ENCODE peak calls at places on chromosomes 13 and 19, in seven cellular contexts. S is HepG2, K is SK-N-SH, Q is HCT116, M is K562, R is H1, T is GM12878. J is an unnamed sample.

GRCh38 chr19:49983645-49984229 is 22.8 kb upstream of the SIGLEC11 start:
- DNase-seq in T (peak; percentile 19), R (no peak), M (peak; percentile 83), K (peak; percentile 79), S (peak; percentile 58), Q (peak; percentile 26), J (peak; percentile 60)

GRCh38 chr19:1384478-1385110 is 887 bp downstream of the NDUFS7 start:
- DNase-seq in Q (no peak), K (no peak), R (no peak), M (peak; percentile 33), T (no peak), S (no peak), J (no peak)

GRCh38 chr19:43534811-43535761 is 2.1 kb downstream of the ZNF575 start:
- DNase-seq in Q (no peak), M (peak; percentile 54), K (peak; percentile 60), T (no peak), R (peak; percentile 76), S (peak; percentile 35), J (peak; percentile 31)

GRCh38 chr19:10256551-10256950 is 4.5 kb downstream of the MRPL4 start:
- DNase-seq in T (no peak), Q (no peak), S (no peak), M (no peak), R (no peak), K (no peak), J (no peak)

GRCh38 chr13:37681295-37682032 is 82.9 kb upstream of the POSTN start:
- DNase-seq in S (no peak), M (no peak), R (no peak), K (no peak), Q (no peak), T (no peak), J (no peak)

GRCh38 chr13:92948034-92948433 is 278.6 kb upstream of the GPC6 start:
- DNase-seq in R (no peak), M (no peak), Q (no peak), T (no peak), K (no peak), S (no peak), J (no peak)

GRCh38 chr13:29507356-29507755 is 88.1 kb downstream of the SLC7A1 start:
- DNase-seq in R (no peak), T (no peak), S (no peak), K (no peak), M (no peak), Q (no peak), J (no peak)

GRCh38 chr13:110705826-110706569 is at the start of gene CARS2:
- DNase-seq in Q (peak; percentile 94), S (peak; percentile 94), K (peak; percentile 96), M (peak; percentile 96), R (peak; percentile 91), T (peak; percentile 80), J (peak; percentile 85)

GRCh38 chr19:46902402-46902766 is 41.6 kb downstream of the ARHGAP35 start:
- DNase-seq in S (no peak), R (no peak), Q (peak; percentile 71), T (no peak), K (no peak), M (no peak), J (peak; percentile 23)

GRCh38 chr19:46900341-46900740 is 39.5 kb downstream of the ARHGAP35 start:
- DNase-seq in Q (no peak), M (no peak), K (no peak), S (no peak), T (no peak), R (no peak), J (no peak)

GRCh38 chr19:46904114-46905060 is 43.6 kb downstream of the ARHGAP35 start:
- DNase-seq in K (peak; percentile 42), T (no peak), R (no peak), S (no peak), M (no peak), Q (no peak), J (no peak)

GRCh38 chr19:46903458-46903857 is 42.7 kb downstream of the ARHGAP35 start:
- DNase-seq in R (no peak), Q (no peak), M (no peak), S (no peak), T (no peak), K (no peak), J (peak; percentile 65)

GRCh38 chr19:46901701-46902401 is 41.1 kb downstream of the ARHGAP35 start:
- DNase-seq in M (no peak), K (no peak), Q (no peak), R (no peak), T (no peak), S (no peak), J (no peak)
- TF ChIP-seq JUND in M (no peak), K (no peak), Q (no peak), R (no peak), T (no peak), S (no peak), J (peak; percentile 64)

GRCh38 chr19:13430790-13431582 is 75.3 kb downstream of the CACNA1A start:
- DNase-seq in T (no peak), S (peak; percentile 33), R (no peak), Q (peak; percentile 51), M (peak; percentile 76), K (peak; percentile 39), J (peak; percentile 57)
- TF ChIP-seq JUND in T (no peak), S (no peak), R (no peak), Q (no peak), M (peak; percentile 21), K (no peak), J (no peak)

GRCh38 chr13:109314101-109314500 is 472.3 kb downstream of the IRS2 start:
- DNase-seq in R (no peak), T (no peak), Q (no peak), M (no peak), K (no peak), S (no peak), J (no peak)

GRCh38 chr13:109307027-109307426 is 479.4 kb downstream of the IRS2 start:
- DNase-seq in S (no peak), Q (no peak), M (no peak), T (no peak), K (no peak), R (no peak), J (no peak)

GRCh38 chr13:109315481-109315880 is 470.9 kb downstream of the IRS2 start:
- DNase-seq in R (no peak), S (no peak), K (no peak), T (no peak), Q (no peak), M (no peak), J (no peak)

GRCh38 chr13:109312399-109312798 is 474.0 kb downstream of the IRS2 start:
- DNase-seq in K (no peak), T (no peak), M (no peak), Q (no peak), S (no peak), R (no peak), J (no peak)

DNA sequence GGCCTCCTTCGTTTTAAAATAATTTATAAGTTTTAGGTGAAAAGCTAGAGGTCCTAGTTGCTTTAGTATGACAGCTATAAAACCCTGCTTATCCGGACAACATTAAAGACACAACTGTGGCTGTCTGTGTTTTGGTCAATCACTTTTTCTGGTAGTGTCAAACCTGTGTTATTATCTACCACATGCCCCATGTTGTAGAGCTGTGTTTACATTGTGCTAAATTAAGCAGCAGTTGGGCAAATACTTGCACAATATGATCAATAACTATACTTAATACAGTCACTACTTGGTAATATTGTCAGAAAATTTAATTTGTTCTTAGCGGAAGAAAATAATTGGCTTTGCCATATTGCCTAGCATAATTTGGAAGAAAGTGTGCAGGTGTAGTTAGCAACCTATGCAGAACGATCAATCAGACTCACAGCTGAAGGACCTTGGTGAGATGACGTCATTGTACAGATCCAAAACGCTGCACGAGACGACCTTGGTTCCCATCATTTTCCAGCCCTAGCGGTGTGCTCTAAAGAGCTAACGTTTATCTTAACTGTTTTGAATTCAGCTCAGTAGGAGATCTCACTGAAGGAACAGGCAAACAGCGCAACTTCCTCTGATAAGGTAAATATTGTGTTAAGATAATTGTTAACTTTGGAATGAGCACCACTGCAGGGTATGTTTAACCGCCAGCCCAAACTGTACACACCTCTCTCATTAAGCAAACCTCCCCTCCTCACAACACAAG is 476.6 kb downstream of the IRS2 start:
- DNase-seq in R (no peak), S (peak; percentile 78), K (no peak), M (no peak), Q (no peak), T (no peak), J (no peak)
- TF ChIP-seq JUND in R (no peak), S (peak; percentile 90), K (no peak), M (no peak), Q (no peak), T (no peak), J (no peak)

GRCh38 chr13:81295177-81295576 is 954.3 kb upstream of the SPRY2 start:
- DNase-seq in R (no peak), Q (no peak), S (no peak), M (no peak), T (no peak), K (no peak), J (no peak)
- TF ChIP-seq JUND in R (no peak), Q (no peak), S (no peak), M (no peak), T (no peak), K (no peak), J (no peak)

DNA sequence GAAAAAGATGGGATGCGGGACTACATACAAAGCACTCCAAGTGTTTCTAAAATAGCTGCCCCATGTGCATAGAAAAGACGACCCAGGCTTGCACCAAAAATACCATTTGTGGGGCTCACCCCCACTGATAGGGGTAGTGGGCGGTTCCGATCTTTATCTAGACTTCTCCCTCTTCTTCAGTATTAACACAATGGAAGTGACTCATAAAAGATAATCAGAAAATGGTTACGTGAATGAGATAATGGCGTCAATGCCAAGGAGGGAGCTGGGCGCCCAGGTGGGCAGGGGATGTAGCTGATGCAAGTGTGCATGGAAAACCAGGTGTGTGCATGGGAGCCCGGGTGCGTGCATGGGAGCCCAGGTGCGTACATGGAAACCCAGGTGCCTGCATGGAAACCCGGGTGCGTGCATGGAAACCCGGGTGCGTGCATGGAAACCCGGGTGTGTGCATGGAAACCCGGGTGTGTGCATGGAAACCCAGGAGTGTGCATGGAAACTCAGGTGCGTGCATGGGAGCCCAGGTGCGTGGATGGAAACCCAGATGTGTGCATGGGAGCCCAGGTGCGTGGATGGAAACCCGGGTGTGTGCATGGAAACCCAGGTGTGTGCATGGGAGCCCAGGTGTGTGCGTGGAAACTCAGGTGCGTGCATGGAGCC is 32.7 kb downstream of the LAMP1 start:
- DNase-seq in S (no peak), T (no peak), R (no peak), K (no peak), Q (no peak), M (no peak), J (no peak)
- TF ChIP-seq JUND in S (no peak), T (no peak), R (no peak), K (no peak), Q (no peak), M (no peak), J (no peak)

GRCh38 chr13:114048463-114048862 is 74.6 kb upstream of the C13orf46 start:
- DNase-seq in S (no peak), M (no peak), Q (no peak), K (no peak), T (no peak), R (no peak), J (no peak)

GRCh38 chr13:114047358-114047881 is 73.5 kb upstream of the C13orf46 start:
- DNase-seq in R (no peak), Q (no peak), M (peak; percentile 45), T (peak; percentile 74), K (no peak), S (no peak), J (no peak)

GRCh38 chr13:114050536-114051450 is 76.9 kb upstream of the C13orf46 start:
- DNase-seq in M (no peak), S (no peak), Q (no peak), R (no peak), T (no peak), K (no peak), J (no peak)

GRCh38 chr13:114049626-114050101 is 75.8 kb upstream of the C13orf46 start:
- DNase-seq in M (no peak), Q (no peak), T (no peak), R (no peak), K (no peak), S (no peak), J (no peak)

GRCh38 chr13:114049026-114049425 is 75.2 kb upstream of the C13orf46 start:
- DNase-seq in T (no peak), S (no peak), R (no peak), Q (no peak), M (no peak), K (no peak), J (no peak)
- TF ChIP-seq JUND in T (no peak), S (no peak), R (no peak), Q (no peak), M (no peak), K (no peak), J (no peak)